ENCODE peak calls at places on chromosomes 11 and 22, in five cellular contexts. One of them, this sample, is unnamed.

GRCh38 chr11:65646921-65647701 is 9.2 kb downstream of the SIPA1 start:
- DNase-seq in C1 segment of cervical spinal cord: no peak
- DNase-seq in A172: no peak
- DNase-seq in stimulated activated CD4-positive, alpha-beta T cell treated with anti-CD3 and anti-CD28 coated beads, Interleukin-1b, Interleukin-23, amount 100 ng/mL, for 4 hours: no peak
- DNase-seq in SHP77: no peak
- DNase-seq in this sample: no peak

GRCh38 chr11:118592616-118593367 is 14.6 kb upstream of the PHLDB1 start:
- DNase-seq in A172: no peak
- DNase-seq in C1 segment of cervical spinal cord: no peak
- DNase-seq in SHP77: no peak
- DNase-seq in stimulated activated CD4-positive, alpha-beta T cell treated with anti-CD3 and anti-CD28 coated beads, Interleukin-1b, Interleukin-23, amount 100 ng/mL, for 4 hours: no peak
- DNase-seq in this sample: no peak

GRCh38 chr22:44876921-44877320 is 124.5 kb downstream of the ARHGAP8 start:
- DNase-seq in A172: no peak
- DNase-seq in SHP77: no peak
- DNase-seq in stimulated activated CD4-positive, alpha-beta T cell treated with anti-CD3 and anti-CD28 coated beads, Interleukin-1b, Interleukin-23, amount 100 ng/mL, for 4 hours: no peak
- DNase-seq in C1 segment of cervical spinal cord: no peak
- DNase-seq in this sample: no peak

GRCh38 chr11:57179701-57180100 is 2.1 kb upstream of the LRRC55 start:
- DNase-seq in stimulated activated CD4-positive, alpha-beta T cell treated with anti-CD3 and anti-CD28 coated beads, Interleukin-1b, Interleukin-23, amount 100 ng/mL, for 4 hours: no peak
- DNase-seq in C1 segment of cervical spinal cord: no peak
- DNase-seq in A172: no peak
- DNase-seq in SHP77: no peak
- DNase-seq in this sample: no peak

GRCh38 chr22:44574057-44574456 is 76.0 kb upstream of the RTL6 start:
- DNase-seq in C1 segment of cervical spinal cord: no peak
- DNase-seq in stimulated activated CD4-positive, alpha-beta T cell treated with anti-CD3 and anti-CD28 coated beads, Interleukin-1b, Interleukin-23, amount 100 ng/mL, for 4 hours: no peak
- DNase-seq in SHP77: no peak
- DNase-seq in A172: peak; percentile 93
- DNase-seq in this sample: no peak

GRCh38 chr22:20436309-20437252 is 1.0 kb downstream of the SCARF2 start:
- DNase-seq in C1 segment of cervical spinal cord: no peak
- DNase-seq in stimulated activated CD4-positive, alpha-beta T cell treated with anti-CD3 and anti-CD28 coated beads, Interleukin-1b, Interleukin-23, amount 100 ng/mL, for 4 hours: no peak
- DNase-seq in SHP77: no peak
- DNase-seq in A172: no peak
- DNase-seq in this sample: no peak

GRCh38 chr11:71191201-71191600 is 61.2 kb downstream of the SHANK2 start:
- DNase-seq in stimulated activated CD4-positive, alpha-beta T cell treated with anti-CD3 and anti-CD28 coated beads, Interleukin-1b, Interleukin-23, amount 100 ng/mL, for 4 hours: no peak
- DNase-seq in A172: no peak
- DNase-seq in SHP77: no peak
- DNase-seq in C1 segment of cervical spinal cord: no peak
- DNase-seq in this sample: no peak

GRCh38 chr11:9219572-9219971 is 45.6 kb downstream of the DENND5A start:
- DNase-seq in C1 segment of cervical spinal cord: no peak
- DNase-seq in stimulated activated CD4-positive, alpha-beta T cell treated with anti-CD3 and anti-CD28 coated beads, Interleukin-1b, Interleukin-23, amount 100 ng/mL, for 4 hours: no peak
- DNase-seq in SHP77: no peak
- DNase-seq in A172: peak; percentile 22
- DNase-seq in this sample: no peak

GRCh38 chr11:123035831-123036230 is 26.1 kb downstream of the HSPA8 start:
- DNase-seq in A172: no peak
- DNase-seq in SHP77: no peak
- DNase-seq in stimulated activated CD4-positive, alpha-beta T cell treated with anti-CD3 and anti-CD28 coated beads, Interleukin-1b, Interleukin-23, amount 100 ng/mL, for 4 hours: no peak
- DNase-seq in C1 segment of cervical spinal cord: no peak
- DNase-seq in this sample: no peak

GRCh38 chr22:44431256-44431655 is 66.8 kb downstream of the RTL6 start:
- DNase-seq in C1 segment of cervical spinal cord: no peak
- DNase-seq in A172: no peak
- DNase-seq in SHP77: no peak
- DNase-seq in stimulated activated CD4-positive, alpha-beta T cell treated with anti-CD3 and anti-CD28 coated beads, Interleukin-1b, Interleukin-23, amount 100 ng/mL, for 4 hours: no peak
- DNase-seq in this sample: no peak

GRCh38 chr11:77153276-77154185 is 25.5 kb downstream of the MYO7A start:
- DNase-seq in SHP77: no peak
- DNase-seq in C1 segment of cervical spinal cord: no peak
- DNase-seq in stimulated activated CD4-positive, alpha-beta T cell treated with anti-CD3 and anti-CD28 coated beads, Interleukin-1b, Interleukin-23, amount 100 ng/mL, for 4 hours: no peak
- DNase-seq in A172: no peak
- DNase-seq in this sample: no peak

GRCh38 chr22:37431811-37432707 is 4.8 kb upstream of the ELFN2 start:
- DNase-seq in C1 segment of cervical spinal cord: no peak
- DNase-seq in SHP77: no peak
- DNase-seq in stimulated activated CD4-positive, alpha-beta T cell treated with anti-CD3 and anti-CD28 coated beads, Interleukin-1b, Interleukin-23, amount 100 ng/mL, for 4 hours: no peak
- DNase-seq in A172: peak; percentile 96
- DNase-seq in this sample: no peak

GRCh38 chr11:72758690-72759389 is 6.6 kb upstream of the ARAP1 start:
- DNase-seq in SHP77: peak; percentile 88
- DNase-seq in C1 segment of cervical spinal cord: no peak
- DNase-seq in stimulated activated CD4-positive, alpha-beta T cell treated with anti-CD3 and anti-CD28 coated beads, Interleukin-1b, Interleukin-23, amount 100 ng/mL, for 4 hours: no peak
- DNase-seq in A172: peak; percentile 67
- DNase-seq in this sample: no peak

GRCh38 chr22:44618400-44618799 is 83.6 kb upstream of the PRR5 start:
- DNase-seq in SHP77: peak; percentile 36
- DNase-seq in A172: no peak
- DNase-seq in C1 segment of cervical spinal cord: no peak
- DNase-seq in stimulated activated CD4-positive, alpha-beta T cell treated with anti-CD3 and anti-CD28 coated beads, Interleukin-1b, Interleukin-23, amount 100 ng/mL, for 4 hours: no peak
- DNase-seq in this sample: no peak